ENCODE peak calls at places on chromosomes 1 and 21, in four cellular contexts. One of them, this sample, is unnamed.

GRCh38 chr21:42997053-42997452 is 22.7 kb downstream of the PKNOX1 start:
- DNase-seq in CD4-positive, alpha-beta memory T cell: no peak
- DNase-seq in G401: peak; percentile 35
- DNase-seq in HTR-8/SVneo: no peak
- DNase-seq in this sample: no peak

GRCh38 chr1:2539312-2539907 is 9.3 kb upstream of the HES5 start:
- DNase-seq in CD4-positive, alpha-beta memory T cell: no peak
- DNase-seq in G401: no peak
- DNase-seq in HTR-8/SVneo: no peak
- DNase-seq in this sample: no peak

GRCh38 chr1:6911229-6911941 is 126.1 kb downstream of the CAMTA1 start:
- DNase-seq in CD4-positive, alpha-beta memory T cell: no peak
- DNase-seq in G401: no peak
- DNase-seq in HTR-8/SVneo: no peak
- DNase-seq in this sample: no peak

GRCh38 chr1:1013105-1013921 is at the start of gene ISG15:
- DNase-seq in CD4-positive, alpha-beta memory T cell: peak; percentile 94
- DNase-seq in G401: peak; percentile 57
- DNase-seq in HTR-8/SVneo: no peak
- DNase-seq in this sample: peak; percentile 67

GRCh38 chr1:96997717-96998116 is 276.1 kb downstream of the PTBP2 start:
- DNase-seq in CD4-positive, alpha-beta memory T cell: no peak
- DNase-seq in G401: no peak
- DNase-seq in HTR-8/SVneo: no peak
- DNase-seq in this sample: no peak

GRCh38 chr1:214898154-214898553 is 184.4 kb upstream of the KCNK2 start:
- DNase-seq in CD4-positive, alpha-beta memory T cell: no peak
- DNase-seq in G401: no peak
- DNase-seq in HTR-8/SVneo: no peak
- DNase-seq in this sample: no peak

GRCh38 chr1:167057297-167057688 is 32.9 kb downstream of the GPA33 start:
- DNase-seq in CD4-positive, alpha-beta memory T cell: no peak
- DNase-seq in G401: peak; percentile 87
- DNase-seq in HTR-8/SVneo: peak; percentile 56
- DNase-seq in this sample: no peak

GRCh38 chr1:89310505-89310904 is 37.8 kb upstream of the GBP5 start:
- DNase-seq in CD4-positive, alpha-beta memory T cell: no peak
- DNase-seq in G401: no peak
- DNase-seq in HTR-8/SVneo: no peak
- DNase-seq in this sample: no peak